ENCODE peak calls at places on chromosomes 6 and 20, in six cellular contexts. One of them, this sample, is unnamed.

GRCh38 chr6:167350322-167350721 is 25.4 kb downstream of the TTLL2 start:
- DNase-seq in right atrium auricular region: no peak
- DNase-seq in breast epithelium: no peak
- DNase-seq in AG04450: no peak
- DNase-seq in Peyer's patch: no peak
- DNase-seq in CD8-positive, alpha-beta memory T cell: no peak
- DNase-seq in this sample: no peak

GRCh38 chr20:32495949-32496348 is 89.2 kb downstream of the NOL4L start:
- DNase-seq in right atrium auricular region: no peak
- DNase-seq in breast epithelium: no peak
- DNase-seq in AG04450: no peak
- DNase-seq in Peyer's patch: no peak
- DNase-seq in CD8-positive, alpha-beta memory T cell: no peak
- DNase-seq in this sample: no peak

GRCh38 chr6:56595490-56596122 is 47.1 kb downstream of the DST start:
- DNase-seq in right atrium auricular region: no peak
- DNase-seq in breast epithelium: no peak
- DNase-seq in AG04450: no peak
- DNase-seq in Peyer's patch: peak
- DNase-seq in CD8-positive, alpha-beta memory T cell: peak
- DNase-seq in this sample: no peak

GRCh38 chr6:121884056-121884455 is 448.6 kb downstream of the GJA1 start:
- DNase-seq in right atrium auricular region: no peak
- DNase-seq in breast epithelium: no peak
- DNase-seq in AG04450: no peak
- DNase-seq in Peyer's patch: no peak
- DNase-seq in CD8-positive, alpha-beta memory T cell: no peak
- DNase-seq in this sample: no peak

GRCh38 chr6:1810880-1811279 is 201.2 kb downstream of the FOXC1 start:
- DNase-seq in right atrium auricular region: no peak
- DNase-seq in breast epithelium: no peak
- DNase-seq in AG04450: no peak
- DNase-seq in Peyer's patch: no peak
- DNase-seq in CD8-positive, alpha-beta memory T cell: no peak
- DNase-seq in this sample: no peak

GRCh38 chr6:156557269-156557885 is 219.8 kb upstream of the ARID1B start:
- DNase-seq in right atrium auricular region: no peak
- DNase-seq in breast epithelium: no peak
- DNase-seq in AG04450: no peak
- DNase-seq in Peyer's patch: no peak
- DNase-seq in CD8-positive, alpha-beta memory T cell: no peak
- DNase-seq in this sample: no peak

GRCh38 chr6:161379828-161380598 is 106.2 kb upstream of the AGPAT4 start:
- DNase-seq in right atrium auricular region: no peak
- DNase-seq in breast epithelium: no peak
- DNase-seq in AG04450: no peak
- DNase-seq in Peyer's patch: no peak
- DNase-seq in CD8-positive, alpha-beta memory T cell: no peak
- DNase-seq in this sample: no peak

GRCh38 chr6:46689657-46690056 is 2.0 kb downstream of the TDRD6 start:
- DNase-seq in right atrium auricular region: no peak
- DNase-seq in breast epithelium: no peak
- DNase-seq in AG04450: no peak
- DNase-seq in Peyer's patch: no peak
- DNase-seq in CD8-positive, alpha-beta memory T cell: no peak
- DNase-seq in this sample: no peak

GRCh38 chr6:11575408-11576033 is 38.0 kb downstream of the TMEM170B start:
- DNase-seq in right atrium auricular region: peak
- DNase-seq in breast epithelium: peak
- DNase-seq in AG04450: peak
- DNase-seq in Peyer's patch: peak
- DNase-seq in CD8-positive, alpha-beta memory T cell: peak
- DNase-seq in this sample: no peak

GRCh38 chr6:150347845-150348244 is 21.0 kb upstream of the IYD start:
- DNase-seq in right atrium auricular region: no peak
- DNase-seq in breast epithelium: no peak
- DNase-seq in AG04450: no peak
- DNase-seq in Peyer's patch: no peak
- DNase-seq in CD8-positive, alpha-beta memory T cell: no peak
- DNase-seq in this sample: no peak

GRCh38 chr6:158081657-158081935 is 86.5 kb downstream of the SERAC1 start:
- DNase-seq in right atrium auricular region: no peak
- DNase-seq in breast epithelium: no peak
- DNase-seq in AG04450: no peak
- DNase-seq in Peyer's patch: no peak
- DNase-seq in CD8-positive, alpha-beta memory T cell: no peak
- DNase-seq in this sample: no peak

GRCh38 chr20:432677-433299 is 24.7 kb downstream of the RBCK1 start:
- DNase-seq in right atrium auricular region: no peak
- DNase-seq in breast epithelium: no peak
- DNase-seq in AG04450: no peak
- DNase-seq in Peyer's patch: peak
- DNase-seq in CD8-positive, alpha-beta memory T cell: no peak
- DNase-seq in this sample: no peak

GRCh38 chr6:17289491-17290106 is 8.4 kb downstream of the RBM24 start:
- DNase-seq in right atrium auricular region: peak
- DNase-seq in breast epithelium: no peak
- DNase-seq in AG04450: no peak
- DNase-seq in Peyer's patch: peak
- DNase-seq in CD8-positive, alpha-beta memory T cell: no peak
- DNase-seq in this sample: peak

GRCh38 chr6:97440590-97441176 is 157.7 kb upstream of the MMS22L start:
- DNase-seq in right atrium auricular region: no peak
- DNase-seq in breast epithelium: no peak
- DNase-seq in AG04450: no peak
- DNase-seq in Peyer's patch: no peak
- DNase-seq in CD8-positive, alpha-beta memory T cell: no peak
- DNase-seq in this sample: no peak

GRCh38 chr20:25508083-25508770 is 77.1 kb downstream of the NINL start:
- DNase-seq in right atrium auricular region: no peak
- DNase-seq in breast epithelium: no peak
- DNase-seq in AG04450: peak
- DNase-seq in Peyer's patch: peak
- DNase-seq in CD8-positive, alpha-beta memory T cell: no peak
- DNase-seq in this sample: no peak

GRCh38 chr6:167130712-167131684 is 8.1 kb downstream of the CCR6 start:
- DNase-seq in right atrium auricular region: no peak
- DNase-seq in breast epithelium: no peak
- DNase-seq in AG04450: no peak
- DNase-seq in Peyer's patch: no peak
- DNase-seq in CD8-positive, alpha-beta memory T cell: no peak
- DNase-seq in this sample: no peak

GRCh38 chr20:58106143-58106750 is 122.2 kb downstream of the ANKRD60 start:
- DNase-seq in right atrium auricular region: no peak
- DNase-seq in breast epithelium: no peak
- DNase-seq in AG04450: no peak
- DNase-seq in Peyer's patch: no peak
- DNase-seq in CD8-positive, alpha-beta memory T cell: no peak
- DNase-seq in this sample: peak

GRCh38 chr6:167791036-167791779 is 35.5 kb upstream of the AFDN start:
- DNase-seq in right atrium auricular region: no peak
- DNase-seq in breast epithelium: peak
- DNase-seq in AG04450: no peak
- DNase-seq in Peyer's patch: no peak
- DNase-seq in CD8-positive, alpha-beta memory T cell: no peak
- DNase-seq in this sample: no peak

GRCh38 chr6:118674772-118675171 is 23.4 kb upstream of the CEP85L start:
- DNase-seq in right atrium auricular region: no peak
- DNase-seq in breast epithelium: no peak
- DNase-seq in AG04450: no peak
- DNase-seq in Peyer's patch: no peak
- DNase-seq in CD8-positive, alpha-beta memory T cell: no peak
- DNase-seq in this sample: no peak

GRCh38 chr6:144294016-144294415 is 8.9 kb downstream of the UTRN start:
- DNase-seq in right atrium auricular region: no peak
- DNase-seq in breast epithelium: no peak
- DNase-seq in AG04450: peak
- DNase-seq in Peyer's patch: no peak
- DNase-seq in CD8-positive, alpha-beta memory T cell: no peak
- DNase-seq in this sample: no peak

GRCh38 chr6:33427585-33428218 is 7.8 kb downstream of the SYNGAP1 start:
- DNase-seq in right atrium auricular region: no peak
- DNase-seq in breast epithelium: no peak
- DNase-seq in AG04450: no peak
- DNase-seq in Peyer's patch: peak
- DNase-seq in CD8-positive, alpha-beta memory T cell: peak
- DNase-seq in this sample: no peak

GRCh38 chr20:61923371-61924166 is 142.1 kb downstream of the TAF4 start:
- DNase-seq in right atrium auricular region: no peak
- DNase-seq in breast epithelium: no peak
- DNase-seq in AG04450: no peak
- DNase-seq in Peyer's patch: no peak
- DNase-seq in CD8-positive, alpha-beta memory T cell: no peak
- DNase-seq in this sample: no peak

GRCh38 chr20:38601216-38602184 is at the start of gene ARHGAP40:
- DNase-seq in right atrium auricular region: no peak
- DNase-seq in breast epithelium: peak
- DNase-seq in AG04450: no peak
- DNase-seq in Peyer's patch: no peak
- DNase-seq in CD8-positive, alpha-beta memory T cell: no peak
- DNase-seq in this sample: no peak

GRCh38 chr6:119526609-119527605 is 177.3 kb upstream of the MAN1A1 start:
- DNase-seq in right atrium auricular region: no peak
- DNase-seq in breast epithelium: no peak
- DNase-seq in AG04450: no peak
- DNase-seq in Peyer's patch: no peak
- DNase-seq in CD8-positive, alpha-beta memory T cell: no peak
- DNase-seq in this sample: no peak

GRCh38 chr6:166752928-166753721 is 126.1 kb upstream of the RPS6KA2 start:
- DNase-seq in right atrium auricular region: no peak
- DNase-seq in breast epithelium: no peak
- DNase-seq in AG04450: no peak
- DNase-seq in Peyer's patch: no peak
- DNase-seq in CD8-positive, alpha-beta memory T cell: no peak
- DNase-seq in this sample: no peak

GRCh38 chr6:76420094-76420493 is 347.6 kb upstream of the IMPG1 start:
- DNase-seq in right atrium auricular region: no peak
- DNase-seq in breast epithelium: no peak
- DNase-seq in AG04450: no peak
- DNase-seq in Peyer's patch: no peak
- DNase-seq in CD8-positive, alpha-beta memory T cell: no peak
- DNase-seq in this sample: no peak

GRCh38 chr6:149259753-149260152 is 57.8 kb upstream of the TAB2 start:
- DNase-seq in right atrium auricular region: no peak
- DNase-seq in breast epithelium: no peak
- DNase-seq in AG04450: no peak
- DNase-seq in Peyer's patch: no peak
- DNase-seq in CD8-positive, alpha-beta memory T cell: no peak
- DNase-seq in this sample: no peak

GRCh38 chr6:104771258-104771832 is 88.4 kb downstream of the HACE1 start:
- DNase-seq in right atrium auricular region: no peak
- DNase-seq in breast epithelium: no peak
- DNase-seq in AG04450: no peak
- DNase-seq in Peyer's patch: no peak
- DNase-seq in CD8-positive, alpha-beta memory T cell: peak
- DNase-seq in this sample: no peak

GRCh38 chr6:45677381-45677992 is 299.8 kb upstream of the SUPT3H start:
- DNase-seq in right atrium auricular region: no peak
- DNase-seq in breast epithelium: no peak
- DNase-seq in AG04450: no peak
- DNase-seq in Peyer's patch: peak
- DNase-seq in CD8-positive, alpha-beta memory T cell: peak
- DNase-seq in this sample: no peak

GRCh38 chr6:146543940-146544661 is 468 bp downstream of the RAB32 start:
- DNase-seq in right atrium auricular region: peak
- DNase-seq in breast epithelium: peak
- DNase-seq in AG04450: no peak
- DNase-seq in Peyer's patch: peak
- DNase-seq in CD8-positive, alpha-beta memory T cell: no peak
- DNase-seq in this sample: peak

GRCh38 chr6:169288591-169288990 is 34.9 kb upstream of the THBS2 start:
- DNase-seq in right atrium auricular region: peak
- DNase-seq in breast epithelium: no peak
- DNase-seq in AG04450: no peak
- DNase-seq in Peyer's patch: no peak
- DNase-seq in CD8-positive, alpha-beta memory T cell: no peak
- DNase-seq in this sample: no peak
- H3K27ac ChIP-seq in right atrium auricular region: peak
- H3K27ac ChIP-seq in breast epithelium: peak
- H3K27ac ChIP-seq in AG04450: no peak
- H3K27ac ChIP-seq in Peyer's patch: no peak
- H3K27ac ChIP-seq in CD8-positive, alpha-beta memory T cell: no peak
- H3K27ac ChIP-seq in this sample: peak

GRCh38 chr6:138162104-138162946 is 586 bp downstream of the ARFGEF3 start:
- DNase-seq in right atrium auricular region: no peak
- DNase-seq in breast epithelium: no peak
- DNase-seq in AG04450: no peak
- DNase-seq in Peyer's patch: no peak
- DNase-seq in CD8-positive, alpha-beta memory T cell: no peak
- DNase-seq in this sample: no peak
- H3K27ac ChIP-seq in right atrium auricular region: peak
- H3K27ac ChIP-seq in breast epithelium: peak
- H3K27ac ChIP-seq in AG04450: no peak
- H3K27ac ChIP-seq in Peyer's patch: peak
- H3K27ac ChIP-seq in CD8-positive, alpha-beta memory T cell: no peak
- H3K27ac ChIP-seq in this sample: no peak

GRCh38 chr20:10591956-10592521 is 81.8 kb downstream of the JAG1 start:
- DNase-seq in right atrium auricular region: no peak
- DNase-seq in breast epithelium: no peak
- DNase-seq in AG04450: no peak
- DNase-seq in Peyer's patch: no peak
- DNase-seq in CD8-positive, alpha-beta memory T cell: no peak
- DNase-seq in this sample: no peak
- H3K27ac ChIP-seq in right atrium auricular region: peak
- H3K27ac ChIP-seq in breast epithelium: no peak
- H3K27ac ChIP-seq in AG04450: no peak
- H3K27ac ChIP-seq in Peyer's patch: peak
- H3K27ac ChIP-seq in CD8-positive, alpha-beta memory T cell: no peak
- H3K27ac ChIP-seq in this sample: peak

GRCh38 chr6:12842126-12842525 is 125.6 kb downstream of the PHACTR1 start:
- DNase-seq in right atrium auricular region: no peak
- DNase-seq in breast epithelium: no peak
- DNase-seq in AG04450: no peak
- DNase-seq in Peyer's patch: no peak
- DNase-seq in CD8-positive, alpha-beta memory T cell: no peak
- DNase-seq in this sample: no peak
- H3K27ac ChIP-seq in right atrium auricular region: no peak
- H3K27ac ChIP-seq in breast epithelium: no peak
- H3K27ac ChIP-seq in AG04450: no peak
- H3K27ac ChIP-seq in Peyer's patch: no peak
- H3K27ac ChIP-seq in CD8-positive, alpha-beta memory T cell: no peak
- H3K27ac ChIP-seq in this sample: no peak

This sample was measured in coronary artery.